ENCODE peak calls at places on chromosome 5, in eight cellular contexts. One of them, this sample, is unnamed.
A peak's percentile ranks its signal among the peaks of the same experiment; 100 is the strongest.

GRCh38 chr5:122095158-122095557 is 17.1 kb upstream of the LOX start:
- DNase-seq in cerebellar nuclear complex: no peak
- DNase-seq in T follicular helper cell: no peak
- DNase-seq in fibroblast of lung: no peak
- DNase-seq in frontal cortex: no peak
- DNase-seq in endothelial cell: no peak
- DNase-seq in T-helper 9 cell: no peak
- DNase-seq in thoracic aorta: no peak
- DNase-seq in this sample: no peak

GRCh38 chr5:174425271-174425963 is 299.0 kb upstream of the MSX2 start:
- DNase-seq in cerebellar nuclear complex: no peak
- DNase-seq in T follicular helper cell: no peak
- DNase-seq in fibroblast of lung: no peak
- DNase-seq in frontal cortex: no peak
- DNase-seq in endothelial cell: no peak
- DNase-seq in T-helper 9 cell: no peak
- DNase-seq in thoracic aorta: no peak
- DNase-seq in this sample: no peak

GRCh38 chr5:79936644-79937216 is 54.3 kb downstream of the MTX3 start:
- DNase-seq in cerebellar nuclear complex: no peak
- DNase-seq in T follicular helper cell: no peak
- DNase-seq in fibroblast of lung: no peak
- DNase-seq in frontal cortex: no peak
- DNase-seq in endothelial cell: no peak
- DNase-seq in T-helper 9 cell: no peak
- DNase-seq in thoracic aorta: no peak
- DNase-seq in this sample: no peak

GRCh38 chr5:142012186-142012785 is 541 bp downstream of the GNPDA1 start:
- DNase-seq in cerebellar nuclear complex: no peak
- DNase-seq in T follicular helper cell: peak; percentile 15
- DNase-seq in fibroblast of lung: no peak
- DNase-seq in frontal cortex: no peak
- DNase-seq in endothelial cell: peak; percentile 45
- DNase-seq in T-helper 9 cell: peak; percentile 37
- DNase-seq in thoracic aorta: no peak
- DNase-seq in this sample: peak; percentile 76

GRCh38 chr5:15500326-15500958 is 462 bp downstream of the FBXL7 start:
- DNase-seq in cerebellar nuclear complex: no peak
- DNase-seq in T follicular helper cell: no peak
- DNase-seq in fibroblast of lung: peak; percentile 58
- DNase-seq in frontal cortex: peak; percentile 22
- DNase-seq in endothelial cell: peak; percentile 51
- DNase-seq in T-helper 9 cell: no peak
- DNase-seq in thoracic aorta: peak; percentile 38
- DNase-seq in this sample: no peak

GRCh38 chr5:76363385-76364261 is 39.5 kb upstream of the IQGAP2 start:
- DNase-seq in cerebellar nuclear complex: no peak
- DNase-seq in T follicular helper cell: no peak
- DNase-seq in fibroblast of lung: no peak
- DNase-seq in frontal cortex: no peak
- DNase-seq in endothelial cell: no peak
- DNase-seq in T-helper 9 cell: no peak
- DNase-seq in thoracic aorta: no peak
- DNase-seq in this sample: peak; percentile 50

GRCh38 chr5:136446565-136446964 is 81.2 kb upstream of the TRPC7 start:
- DNase-seq in cerebellar nuclear complex: no peak
- DNase-seq in T follicular helper cell: no peak
- DNase-seq in fibroblast of lung: no peak
- DNase-seq in frontal cortex: no peak
- DNase-seq in endothelial cell: no peak
- DNase-seq in T-helper 9 cell: no peak
- DNase-seq in thoracic aorta: no peak
- DNase-seq in this sample: no peak

GRCh38 chr5:98458726-98459125 is 314.7 kb upstream of the RGMB start:
- DNase-seq in cerebellar nuclear complex: no peak
- DNase-seq in T follicular helper cell: no peak
- DNase-seq in fibroblast of lung: peak; percentile 35
- DNase-seq in frontal cortex: no peak
- DNase-seq in endothelial cell: no peak
- DNase-seq in T-helper 9 cell: no peak
- DNase-seq in thoracic aorta: no peak
- DNase-seq in this sample: no peak

GRCh38 chr5:42595597-42595996 is 161.0 kb upstream of the CCDC152 start:
- DNase-seq in cerebellar nuclear complex: no peak
- DNase-seq in T follicular helper cell: no peak
- DNase-seq in fibroblast of lung: no peak
- DNase-seq in frontal cortex: no peak
- DNase-seq in endothelial cell: no peak
- DNase-seq in T-helper 9 cell: no peak
- DNase-seq in thoracic aorta: no peak
- DNase-seq in this sample: no peak

GRCh38 chr5:79546782-79547428 is 33.0 kb upstream of the HOMER1 start:
- DNase-seq in cerebellar nuclear complex: no peak
- DNase-seq in T follicular helper cell: no peak
- DNase-seq in fibroblast of lung: no peak
- DNase-seq in frontal cortex: no peak
- DNase-seq in endothelial cell: no peak
- DNase-seq in T-helper 9 cell: no peak
- DNase-seq in thoracic aorta: no peak
- DNase-seq in this sample: no peak

GRCh38 chr5:93717162-93717561 is 24.2 kb downstream of the POU5F2 start:
- DNase-seq in cerebellar nuclear complex: no peak
- DNase-seq in T follicular helper cell: no peak
- DNase-seq in fibroblast of lung: peak; percentile 70
- DNase-seq in frontal cortex: no peak
- DNase-seq in endothelial cell: no peak
- DNase-seq in T-helper 9 cell: no peak
- DNase-seq in thoracic aorta: no peak
- DNase-seq in this sample: no peak

GRCh38 chr5:77076961-77077820 is 9.9 kb downstream of the ZBED3 start:
- DNase-seq in cerebellar nuclear complex: no peak
- DNase-seq in T follicular helper cell: peak; percentile 12
- DNase-seq in fibroblast of lung: peak; percentile 72
- DNase-seq in frontal cortex: peak; percentile 84
- DNase-seq in endothelial cell: peak; percentile 88
- DNase-seq in T-helper 9 cell: peak; percentile 34
- DNase-seq in thoracic aorta: no peak
- DNase-seq in this sample: peak; percentile 40

GRCh38 chr5:146213210-146213838 is 9.9 kb downstream of the RBM27 start:
- DNase-seq in cerebellar nuclear complex: no peak
- DNase-seq in T follicular helper cell: no peak
- DNase-seq in fibroblast of lung: peak; percentile 47
- DNase-seq in frontal cortex: no peak
- DNase-seq in endothelial cell: no peak
- DNase-seq in T-helper 9 cell: no peak
- DNase-seq in thoracic aorta: no peak
- DNase-seq in this sample: peak; percentile 17

GRCh38 chr5:58080573-58080972 is 379.3 kb downstream of the PLK2 start:
- DNase-seq in cerebellar nuclear complex: no peak
- DNase-seq in T follicular helper cell: no peak
- DNase-seq in fibroblast of lung: peak; percentile 52
- DNase-seq in frontal cortex: no peak
- DNase-seq in endothelial cell: no peak
- DNase-seq in T-helper 9 cell: no peak
- DNase-seq in thoracic aorta: no peak
- DNase-seq in this sample: no peak

GRCh38 chr5:144487761-144488160 is 317.1 kb downstream of the KCTD16 start:
- DNase-seq in cerebellar nuclear complex: no peak
- DNase-seq in T follicular helper cell: no peak
- DNase-seq in fibroblast of lung: no peak
- DNase-seq in frontal cortex: no peak
- DNase-seq in endothelial cell: no peak
- DNase-seq in T-helper 9 cell: no peak
- DNase-seq in thoracic aorta: no peak
- DNase-seq in this sample: no peak

GRCh38 chr5:132664696-132665209 is 6.8 kb downstream of the IL13 start:
- DNase-seq in cerebellar nuclear complex: no peak
- DNase-seq in T follicular helper cell: no peak
- DNase-seq in fibroblast of lung: no peak
- DNase-seq in frontal cortex: no peak
- DNase-seq in endothelial cell: no peak
- DNase-seq in T-helper 9 cell: no peak
- DNase-seq in thoracic aorta: no peak
- DNase-seq in this sample: no peak

GRCh38 chr5:175682664-175683063 is 24.8 kb downstream of the HRH2 start:
- DNase-seq in cerebellar nuclear complex: no peak
- DNase-seq in T follicular helper cell: no peak
- DNase-seq in fibroblast of lung: no peak
- DNase-seq in frontal cortex: no peak
- DNase-seq in endothelial cell: no peak
- DNase-seq in T-helper 9 cell: no peak
- DNase-seq in thoracic aorta: no peak
- DNase-seq in this sample: no peak

GRCh38 chr5:135169753-135170152 is 135.7 kb upstream of the PITX1 start:
- DNase-seq in cerebellar nuclear complex: no peak
- DNase-seq in T follicular helper cell: no peak
- DNase-seq in fibroblast of lung: no peak
- DNase-seq in frontal cortex: no peak
- DNase-seq in endothelial cell: no peak
- DNase-seq in T-helper 9 cell: no peak
- DNase-seq in thoracic aorta: no peak
- DNase-seq in this sample: no peak

GRCh38 chr5:61332369-61332745 is 299 bp downstream of the ZSWIM6 start:
- DNase-seq in cerebellar nuclear complex: no peak
- DNase-seq in T follicular helper cell: peak; percentile 25
- DNase-seq in fibroblast of lung: no peak
- DNase-seq in frontal cortex: peak; percentile 23
- DNase-seq in endothelial cell: no peak
- DNase-seq in T-helper 9 cell: peak; percentile 30
- DNase-seq in thoracic aorta: no peak
- DNase-seq in this sample: no peak

This sample was measured in OCI-LY7.